ENCODE peak calls at places on chromosome 21, in four cellular contexts. K is T47D, I is DMS79 treated with DMSO at 0.1 percent for 48 hours, M is K562. B is an unnamed sample.

GRCh38 chr21:38910390-38911008 is 104.8 kb downstream of the ETS2 start:
- DNase-seq in K (no peak), I (no peak), M (no peak), B (no peak)

GRCh38 chr21:45264919-45265515 is 22.7 kb downstream of the POFUT2 start:
- DNase-seq in M (no peak), K (no peak), I (no peak), B (no peak)

GRCh38 chr21:38455403-38455802 is 42.9 kb downstream of the ERG start:
- DNase-seq in M (no peak), K (no peak), I (no peak), B (no peak)

GRCh38 chr21:33169360-33169759 is 60.4 kb upstream of the IFNAR2 start:
- DNase-seq in I (no peak), M (no peak), K (peak; percentile 20), B (no peak)

GRCh38 chr21:37281993-37282392 is 14.9 kb upstream of the VPS26C start:
- DNase-seq in M (no peak), I (peak; percentile 25), K (no peak), B (peak; percentile 7)

GRCh38 chr21:45516671-45517151 is 25.5 kb downstream of the SLC19A1 start:
- DNase-seq in K (no peak), I (no peak), M (no peak), B (no peak)

GRCh38 chr21:33558777-33559421 is 16.1 kb downstream of the SON start:
- DNase-seq in K (no peak), M (no peak), I (no peak), B (no peak)

GRCh38 chr21:38054334-38054733 is 138.1 kb upstream of the KCNJ6 start:
- DNase-seq in K (no peak), M (no peak), I (no peak), B (no peak)

GRCh38 chr21:41315726-41316125 is 875 bp upstream of the FAM3B start:
- DNase-seq in M (no peak), I (no peak), K (no peak), B (no peak)

GRCh38 chr21:17454315-17455027 is 58.4 kb upstream of the CXADR start:
- DNase-seq in M (peak; percentile 52), K (peak; percentile 87), I (no peak), B (no peak)

GRCh38 chr21:45011911-45012660 is 62.3 kb upstream of the ADARB1 start:
- DNase-seq in M (no peak), K (no peak), I (no peak), B (no peak)

GRCh38 chr21:43940329-43940653 is 71.8 kb upstream of the TRAPPC10 start:
- DNase-seq in M (no peak), K (no peak), I (no peak), B (no peak)

GRCh38 chr21:40577285-40578043 is 269.5 kb downstream of the DSCAM start:
- DNase-seq in K (no peak), I (no peak), M (no peak), B (no peak)

GRCh38 chr21:28337319-28337718 is 655.4 kb downstream of the LTN1 start:
- DNase-seq in K (peak; percentile 75), I (no peak), M (no peak), B (no peak)

GRCh38 chr21:26116456-26117011 is 54.0 kb downstream of the APP start:
- DNase-seq in M (no peak), K (peak; percentile 94), I (no peak), B (peak; percentile 28)

GRCh38 chr21:45362748-45363145 is 42.2 kb upstream of the COL18A1 start:
- DNase-seq in I (no peak), M (no peak), K (no peak), B (no peak)

GRCh38 chr21:43362928-43363314 is 64.0 kb downstream of the SIK1 start:
- DNase-seq in M (peak; percentile 31), I (no peak), K (no peak), B (no peak)

GRCh38 chr21:41425954-41426655 is at the start of gene MX1:
- DNase-seq in M (no peak), K (peak; percentile 82), I (peak; percentile 39), B (peak; percentile 70)

GRCh38 chr21:41407541-41408460 is 18.2 kb upstream of the MX1 start:
- DNase-seq in M (no peak), K (no peak), I (no peak), B (no peak)

GRCh38 chr21:42118901-42119300 is 47.8 kb downstream of the UMODL1 start:
- DNase-seq in M (no peak), K (no peak), I (no peak), B (no peak)

GRCh38 chr21:30306821-30307330 is 13.2 kb downstream of the KRTAP26-1 start:
- DNase-seq in M (no peak), K (peak; percentile 5), I (no peak), B (no peak)

GRCh38 chr21:39180429-39181019 is 2.7 kb downstream of the PSMG1 start:
- DNase-seq in K (peak; percentile 22), I (no peak), M (no peak), B (no peak)

GRCh38 chr21:33800753-33801423 is 114.7 kb downstream of the ATP5PO start:
- DNase-seq in M (no peak), I (no peak), K (no peak), B (no peak)

GRCh38 chr21:42047821-42048613 is 23.1 kb upstream of the UMODL1 start:
- DNase-seq in I (no peak), M (no peak), K (no peak), B (no peak)

GRCh38 chr21:29649370-29649963 is 290.3 kb downstream of the GRIK1 start:
- DNase-seq in M (peak; percentile 93), K (no peak), I (no peak), B (no peak)

GRCh38 chr21:39908265-39908923 is 41.2 kb downstream of the PCP4 start:
- DNase-seq in K (no peak), M (no peak), I (no peak), B (no peak)

B was measured in prostate gland.